ENCODE peak calls at places on chromosomes 7 and 10, in six cellular contexts. One of them, this sample, is unnamed.

GRCh38 chr10:14621037-14621436 is 153.7 kb downstream of the FAM107B start:
- DNase-seq in HFF-Myc: no peak
- DNase-seq in mesendoderm: no peak
- DNase-seq in GM23338: no peak
- DNase-seq in Jurkat, Clone E6-1: no peak
- DNase-seq in Peyer's patch: no peak
- DNase-seq in this sample: no peak

GRCh38 chr10:49082767-49083166 is 32.6 kb downstream of the VSTM4 start:
- DNase-seq in Peyer's patch: no peak
- DNase-seq in mesendoderm: no peak
- DNase-seq in Jurkat, Clone E6-1: no peak
- DNase-seq in GM23338: no peak
- DNase-seq in HFF-Myc: no peak
- DNase-seq in this sample: no peak

GRCh38 chr10:69327463-69328345 is 49.4 kb downstream of the HK1 start:
- DNase-seq in HFF-Myc: no peak
- DNase-seq in GM23338: no peak
- DNase-seq in Peyer's patch: peak; percentile 73
- DNase-seq in Jurkat, Clone E6-1: no peak
- DNase-seq in mesendoderm: no peak
- DNase-seq in this sample: no peak

GRCh38 chr7:54253036-54253373 is 289.2 kb upstream of the VSTM2A start:
- DNase-seq in Peyer's patch: no peak
- DNase-seq in Jurkat, Clone E6-1: no peak
- DNase-seq in GM23338: no peak
- DNase-seq in mesendoderm: no peak
- DNase-seq in HFF-Myc: no peak
- DNase-seq in this sample: no peak

GRCh38 chr10:68301790-68302502 is 29.9 kb upstream of the HNRNPH3 start:
- DNase-seq in Jurkat, Clone E6-1: peak; percentile 24
- DNase-seq in HFF-Myc: peak; percentile 32
- DNase-seq in mesendoderm: peak; percentile 40
- DNase-seq in GM23338: peak; percentile 42
- DNase-seq in Peyer's patch: no peak
- DNase-seq in this sample: no peak

GRCh38 chr7:4861227-4861626 is 603 bp downstream of the PAPOLB start:
- DNase-seq in HFF-Myc: no peak
- DNase-seq in mesendoderm: no peak
- DNase-seq in Peyer's patch: no peak
- DNase-seq in Jurkat, Clone E6-1: no peak
- DNase-seq in GM23338: no peak
- DNase-seq in this sample: no peak

GRCh38 chr7:4010923-4011656 is 671.0 kb upstream of the FOXK1 start:
- DNase-seq in mesendoderm: peak; percentile 74
- DNase-seq in Jurkat, Clone E6-1: no peak
- DNase-seq in HFF-Myc: no peak
- DNase-seq in Peyer's patch: no peak
- DNase-seq in GM23338: no peak
- DNase-seq in this sample: no peak

GRCh38 chr10:78774999-78775711 is 293.6 kb upstream of the ZMIZ1 start:
- DNase-seq in Peyer's patch: no peak
- DNase-seq in Jurkat, Clone E6-1: no peak
- DNase-seq in HFF-Myc: no peak
- DNase-seq in mesendoderm: no peak
- DNase-seq in GM23338: no peak
- DNase-seq in this sample: no peak

GRCh38 chr10:117556356-117556755 is 13.8 kb downstream of the EMX2 start:
- DNase-seq in Jurkat, Clone E6-1: no peak
- DNase-seq in GM23338: no peak
- DNase-seq in HFF-Myc: no peak
- DNase-seq in Peyer's patch: no peak
- DNase-seq in mesendoderm: no peak
- DNase-seq in this sample: no peak

GRCh38 chr7:142478479-142479220 is 220.8 kb upstream of the PRSS58 start:
- DNase-seq in mesendoderm: peak; percentile 70
- DNase-seq in Peyer's patch: no peak
- DNase-seq in GM23338: peak; percentile 65
- DNase-seq in Jurkat, Clone E6-1: peak; percentile 64
- DNase-seq in HFF-Myc: peak; percentile 41
- DNase-seq in this sample: peak; percentile 41

GRCh38 chr7:142942746-142943145 is 3.5 kb downstream of the LLCFC1 start:
- DNase-seq in Jurkat, Clone E6-1: no peak
- DNase-seq in GM23338: no peak
- DNase-seq in HFF-Myc: no peak
- DNase-seq in Peyer's patch: no peak
- DNase-seq in mesendoderm: no peak
- DNase-seq in this sample: no peak

GRCh38 chr10:3871424-3871996 is 86.5 kb upstream of the KLF6 start:
- DNase-seq in HFF-Myc: no peak
- DNase-seq in GM23338: no peak
- DNase-seq in mesendoderm: no peak
- DNase-seq in Peyer's patch: no peak
- DNase-seq in Jurkat, Clone E6-1: no peak
- DNase-seq in this sample: no peak

GRCh38 chr10:32790483-32790882 is 167.5 kb downstream of the ITGB1 start:
- DNase-seq in HFF-Myc: no peak
- DNase-seq in GM23338: no peak
- DNase-seq in mesendoderm: no peak
- DNase-seq in Peyer's patch: no peak
- DNase-seq in Jurkat, Clone E6-1: no peak
- DNase-seq in this sample: no peak

GRCh38 chr7:152516216-152516615 is 80.4 kb upstream of the KMT2C start:
- DNase-seq in HFF-Myc: no peak
- DNase-seq in mesendoderm: no peak
- DNase-seq in Jurkat, Clone E6-1: no peak
- DNase-seq in GM23338: no peak
- DNase-seq in Peyer's patch: no peak
- DNase-seq in this sample: no peak

DNA sequence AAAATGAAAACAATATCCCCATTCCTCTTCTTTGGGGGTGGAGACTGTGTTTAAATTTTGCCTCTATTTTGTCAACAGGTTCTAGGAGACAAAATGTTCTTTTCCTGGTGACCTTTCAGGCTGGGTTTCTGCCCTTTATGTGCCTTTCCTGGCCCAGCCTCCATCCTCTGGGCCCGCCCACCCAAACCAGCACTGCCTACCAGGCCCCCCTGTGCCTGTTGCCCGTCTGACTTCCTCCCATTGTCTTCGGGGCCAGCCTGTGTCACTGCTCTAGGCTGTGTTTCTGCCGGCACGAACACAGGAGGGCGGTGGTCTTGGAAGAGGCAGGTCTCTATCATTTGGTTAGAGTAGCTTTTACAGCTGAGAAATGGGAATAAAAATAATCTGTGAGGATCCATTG is 13.9 kb downstream of the TSPAN14 start:
- DNase-seq in Peyer's patch: peak; percentile 85
- DNase-seq in mesendoderm: peak; percentile 94
- DNase-seq in Jurkat, Clone E6-1: peak; percentile 68
- DNase-seq in GM23338: peak; percentile 87
- DNase-seq in HFF-Myc: no peak
- DNase-seq in this sample: no peak
- H3K4me3 ChIP-seq in Peyer's patch: peak overlapping the region; percentile 18
- H3K4me3 ChIP-seq in mesendoderm: no peak overlapping the region
- H3K4me3 ChIP-seq in Jurkat, Clone E6-1: peak overlapping the region; percentile 43
- H3K4me3 ChIP-seq in GM23338: no peak overlapping the region
- H3K4me3 ChIP-seq in HFF-Myc: no peak overlapping the region
- H3K4me3 ChIP-seq in this sample: no peak overlapping the region

GRCh38 chr10:129965418-129965793 is 1.3 kb upstream of the EBF3 start:
- DNase-seq in GM23338: no peak
- DNase-seq in mesendoderm: no peak
- DNase-seq in Jurkat, Clone E6-1: no peak
- DNase-seq in HFF-Myc: no peak
- DNase-seq in Peyer's patch: no peak
- DNase-seq in this sample: no peak

GRCh38 chr10:129963831-129964501 is at the start of gene EBF3:
- DNase-seq in mesendoderm: peak; percentile 92
- DNase-seq in HFF-Myc: no peak
- DNase-seq in Jurkat, Clone E6-1: no peak
- DNase-seq in Peyer's patch: peak; percentile 15
- DNase-seq in GM23338: peak; percentile 92
- DNase-seq in this sample: peak; percentile 64

GRCh38 chr10:129965940-129966339 is 1.9 kb upstream of the EBF3 start:
- DNase-seq in Peyer's patch: no peak
- DNase-seq in HFF-Myc: no peak
- DNase-seq in GM23338: no peak
- DNase-seq in mesendoderm: no peak
- DNase-seq in Jurkat, Clone E6-1: no peak
- DNase-seq in this sample: no peak

GRCh38 chr10:129966370-129966769 is 2.3 kb upstream of the EBF3 start:
- DNase-seq in Peyer's patch: no peak
- DNase-seq in Jurkat, Clone E6-1: no peak
- DNase-seq in HFF-Myc: no peak
- DNase-seq in GM23338: no peak
- DNase-seq in mesendoderm: no peak
- DNase-seq in this sample: no peak

DNA sequence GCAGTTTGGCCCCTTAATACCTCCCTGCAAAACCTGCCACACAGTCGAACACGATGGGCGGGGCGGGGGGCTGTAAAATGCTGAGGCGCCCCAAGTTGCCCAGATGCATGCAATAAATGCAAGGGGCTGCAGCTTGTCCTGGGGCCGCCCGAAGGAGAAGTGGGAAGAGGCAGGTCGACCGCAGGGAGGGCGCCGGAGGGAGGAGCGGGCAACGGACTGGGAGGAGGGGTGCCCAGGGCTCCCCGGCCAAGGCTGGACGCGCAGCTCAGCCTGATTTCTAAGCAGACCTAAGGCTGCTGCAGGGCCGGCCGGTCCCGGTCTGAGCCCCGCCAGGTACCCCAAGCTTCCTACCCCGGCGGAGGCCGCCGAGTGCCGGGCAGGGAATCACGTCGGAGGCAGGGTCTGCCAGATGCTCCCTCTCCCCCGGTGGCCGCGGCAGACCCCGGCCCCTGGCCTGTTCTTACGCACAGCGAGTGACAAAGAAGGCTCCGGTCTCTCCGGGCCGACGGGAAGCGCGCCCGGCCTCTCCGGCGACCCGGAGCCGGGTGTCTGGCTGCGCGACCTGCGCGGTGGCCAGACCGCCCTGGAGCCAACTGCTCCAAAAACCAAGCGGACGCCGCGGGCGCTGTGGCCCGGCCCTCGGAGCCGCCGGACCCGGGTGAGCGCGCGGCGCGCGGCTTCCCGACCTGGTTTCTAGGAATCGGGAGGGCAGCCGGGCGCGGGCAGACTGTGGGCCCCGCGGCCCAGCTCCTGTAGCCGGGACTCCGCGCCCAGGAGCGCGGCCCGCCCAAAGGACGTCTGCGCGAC is 740 bp upstream of the EBF3 start:
- DNase-seq in mesendoderm: no peak
- DNase-seq in GM23338: no peak
- DNase-seq in Jurkat, Clone E6-1: no peak
- DNase-seq in HFF-Myc: no peak
- DNase-seq in Peyer's patch: no peak
- DNase-seq in this sample: no peak
- H3K4me3 ChIP-seq in mesendoderm: no peak overlapping the region
- H3K4me3 ChIP-seq in GM23338: peak overlapping the region; percentile 57
- H3K4me3 ChIP-seq in Jurkat, Clone E6-1: no peak overlapping the region
- H3K4me3 ChIP-seq in HFF-Myc: no peak overlapping the region
- H3K4me3 ChIP-seq in Peyer's patch: no peak overlapping the region
- H3K4me3 ChIP-seq in this sample: peak overlapping the region; percentile 36

GRCh38 chr10:44382981-44383748 is 1.7 kb downstream of the CXCL12 start:
- DNase-seq in HFF-Myc: no peak
- DNase-seq in GM23338: peak; percentile 31
- DNase-seq in Jurkat, Clone E6-1: no peak
- DNase-seq in mesendoderm: peak; percentile 15
- DNase-seq in Peyer's patch: no peak
- DNase-seq in this sample: no peak

GRCh38 chr10:44383749-44384600 is 922 bp downstream of the CXCL12 start:
- DNase-seq in GM23338: peak; percentile 63
- DNase-seq in HFF-Myc: no peak
- DNase-seq in Peyer's patch: no peak
- DNase-seq in mesendoderm: peak; percentile 44
- DNase-seq in Jurkat, Clone E6-1: no peak
- DNase-seq in this sample: no peak

GRCh38 chr10:44379907-44380306 is 5.0 kb downstream of the CXCL12 start:
- DNase-seq in mesendoderm: no peak
- DNase-seq in HFF-Myc: no peak
- DNase-seq in Jurkat, Clone E6-1: no peak
- DNase-seq in GM23338: no peak
- DNase-seq in Peyer's patch: no peak
- DNase-seq in this sample: no peak

GRCh38 chr10:44380829-44381600 is 3.9 kb downstream of the CXCL12 start:
- DNase-seq in GM23338: peak; percentile 39
- DNase-seq in Peyer's patch: no peak
- DNase-seq in mesendoderm: peak; percentile 28
- DNase-seq in Jurkat, Clone E6-1: no peak
- DNase-seq in HFF-Myc: no peak
- DNase-seq in this sample: no peak

DNA sequence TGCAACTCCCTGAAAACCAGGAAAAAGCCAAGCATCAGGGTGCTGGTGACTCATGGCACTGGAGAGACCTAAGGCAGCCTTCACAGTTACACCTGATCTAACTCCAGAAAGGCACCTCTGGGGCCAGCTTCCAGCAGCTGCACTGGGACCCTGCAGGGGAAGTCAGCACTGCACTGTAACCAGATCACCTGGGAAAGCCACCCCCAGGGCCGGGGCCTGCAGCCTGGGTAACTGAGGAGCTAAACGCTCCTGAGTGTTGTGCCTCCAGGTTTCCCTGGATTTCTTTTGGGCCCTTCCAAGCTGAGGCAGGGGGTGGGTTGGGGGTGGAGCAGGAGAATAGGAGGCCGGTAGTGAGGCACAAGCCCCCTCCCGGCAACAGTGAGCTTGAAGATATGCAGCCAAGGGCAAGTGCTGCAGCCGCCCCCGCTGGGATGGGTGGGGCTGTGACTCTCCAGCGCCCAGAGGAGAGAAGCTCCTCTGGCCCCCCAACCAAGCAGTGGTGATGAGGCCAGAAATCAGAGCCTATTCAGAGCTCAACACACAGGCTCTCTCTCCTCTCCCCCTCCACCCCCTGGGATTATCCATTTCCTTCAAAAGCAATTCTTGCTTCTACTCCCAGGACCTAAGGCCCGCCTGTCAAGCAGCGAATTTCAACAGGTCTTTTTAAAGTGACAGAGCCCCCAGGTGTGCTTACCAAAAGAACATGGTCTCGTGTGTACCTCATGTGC is 2.6 kb downstream of the CXCL12 start:
- DNase-seq in HFF-Myc: no peak
- DNase-seq in Jurkat, Clone E6-1: no peak
- DNase-seq in GM23338: peak; percentile 68
- DNase-seq in mesendoderm: peak; percentile 84
- DNase-seq in Peyer's patch: no peak
- DNase-seq in this sample: no peak
- H3K4me3 ChIP-seq in HFF-Myc: peak overlapping the region; percentile 54
- H3K4me3 ChIP-seq in Jurkat, Clone E6-1: no peak overlapping the region
- H3K4me3 ChIP-seq in GM23338: peak overlapping the region; percentile 85
- H3K4me3 ChIP-seq in mesendoderm: no peak overlapping the region
- H3K4me3 ChIP-seq in Peyer's patch: no peak overlapping the region
- H3K4me3 ChIP-seq in this sample: no peak overlapping the region

DNA sequence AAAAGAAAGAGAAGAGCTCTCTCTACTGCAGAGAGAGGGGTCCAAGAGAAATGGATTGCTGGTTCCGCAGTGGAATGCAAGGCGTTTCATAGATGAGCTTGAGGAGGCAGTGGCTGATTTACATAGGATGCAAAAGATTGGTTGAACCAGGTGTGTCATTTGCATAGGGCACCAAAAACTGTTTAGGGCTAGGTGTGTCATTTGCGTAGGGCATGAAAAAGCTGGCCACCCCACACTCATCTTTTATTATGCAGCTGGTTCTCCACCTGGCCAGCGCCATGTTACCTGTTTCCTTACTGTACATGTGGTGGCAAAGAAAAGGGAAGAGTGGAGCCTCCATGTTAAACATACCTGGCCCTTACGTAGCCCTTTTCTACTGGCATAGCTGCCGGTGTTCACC is 33.0 kb downstream of the CASP7 start:
- DNase-seq in GM23338: peak; percentile 80
- DNase-seq in HFF-Myc: no peak
- DNase-seq in mesendoderm: peak; percentile 45
- DNase-seq in Peyer's patch: no peak
- DNase-seq in Jurkat, Clone E6-1: no peak
- DNase-seq in this sample: no peak
- H3K4me3 ChIP-seq in GM23338: no peak overlapping the region
- H3K4me3 ChIP-seq in HFF-Myc: no peak overlapping the region
- H3K4me3 ChIP-seq in mesendoderm: no peak overlapping the region
- H3K4me3 ChIP-seq in Peyer's patch: no peak overlapping the region
- H3K4me3 ChIP-seq in Jurkat, Clone E6-1: no peak overlapping the region
- H3K4me3 ChIP-seq in this sample: no peak overlapping the region